ENCODE peak calls at places on chromosomes 2 and 18, in seven cellular contexts. B, R, M, N, W, C and T are unnamed samples.
A peak's percentile ranks its signal among the peaks of the same experiment; 100 is the strongest.

GRCh38 chr18:29164993-29165599 is 988.2 kb upstream of the CDH2 start:
- DNase-seq in B (peak; percentile 94), R (peak; percentile 66), M (peak; percentile 98), N (no peak), W (no peak), C (no peak), T (peak; percentile 65)

GRCh38 chr2:190215620-190216019 is 104.0 kb downstream of the HIBCH start:
- DNase-seq in B (no peak), R (no peak), M (no peak), N (peak; percentile 50), W (no peak), C (no peak), T (no peak)

GRCh38 chr2:240507060-240507777 is 50.6 kb downstream of the ANKMY1 start:
- DNase-seq in B (no peak), R (no peak), M (no peak), N (no peak), W (no peak), C (no peak), T (no peak)

GRCh38 chr18:70693196-70693595 is 404.4 kb downstream of the SOCS6 start:
- DNase-seq in B (no peak), R (no peak), M (no peak), N (no peak), W (no peak), C (no peak), T (no peak)

GRCh38 chr18:34875150-34875549 is 165.1 kb downstream of the DTNA start:
- DNase-seq in B (no peak), R (no peak), M (no peak), N (no peak), W (no peak), C (no peak), T (no peak)

GRCh38 chr2:215756351-215756731 is 257.0 kb downstream of the MREG start:
- DNase-seq in B (no peak), R (no peak), M (no peak), N (no peak), W (no peak), C (no peak), T (no peak)

GRCh38 chr2:8794923-8795825 is 42.2 kb downstream of the KIDINS220 start:
- DNase-seq in B (peak; percentile 38), R (peak; percentile 81), M (no peak), N (no peak), W (no peak), C (no peak), T (no peak)

GRCh38 chr2:240922234-240922981 is 16.3 kb downstream of the CROCC2 start:
- DNase-seq in B (no peak), R (no peak), M (no peak), N (no peak), W (no peak), C (no peak), T (no peak)

GRCh38 chr18:5744659-5745058 is 150.7 kb downstream of the TMEM200C start:
- DNase-seq in B (no peak), R (no peak), M (no peak), N (no peak), W (no peak), C (no peak), T (no peak)

GRCh38 chr2:226777611-226778010 is 22.0 kb downstream of the IRS1 start:
- DNase-seq in B (no peak), R (no peak), M (no peak), N (peak; percentile 60), W (no peak), C (no peak), T (no peak)

GRCh38 chr2:197229509-197230458 is 80.8 kb downstream of the ANKRD44 start:
- DNase-seq in B (peak; percentile 20), R (peak; percentile 60), M (peak; percentile 35), N (no peak), W (no peak), C (no peak), T (peak; percentile 59)

GRCh38 chr18:51235011-51235789 is 37.7 kb upstream of the MEX3C start:
- DNase-seq in B (no peak), R (no peak), M (peak; percentile 48), N (no peak), W (no peak), C (no peak), T (no peak)

GRCh38 chr2:98586466-98587140 is 21.7 kb downstream of the COA5 start:
- DNase-seq in B (no peak), R (no peak), M (no peak), N (peak; percentile 24), W (no peak), C (no peak), T (no peak)

GRCh38 chr2:167271941-167272340 is 383.7 kb downstream of the XIRP2 start:
- DNase-seq in B (no peak), R (no peak), M (peak; percentile 17), N (peak; percentile 47), W (no peak), C (no peak), T (no peak)

GRCh38 chr2:222311321-222311977 is 12.7 kb upstream of the PAX3 start:
- DNase-seq in B (no peak), R (no peak), M (peak; percentile 63), N (peak; percentile 80), W (no peak), C (no peak), T (no peak)

GRCh38 chr2:172408143-172408766 is 19.1 kb upstream of the ITGA6 start:
- DNase-seq in B (no peak), R (no peak), M (no peak), N (no peak), W (no peak), C (no peak), T (no peak)

GRCh38 chr2:182821172-182821571 is 45.3 kb downstream of the FRZB start:
- DNase-seq in B (no peak), R (no peak), M (peak; percentile 24), N (no peak), W (no peak), C (no peak), T (no peak)

GRCh38 chr18:33729556-33729955 is 151.5 kb downstream of the ASXL3 start:
- DNase-seq in B (no peak), R (no peak), M (no peak), N (no peak), W (no peak), C (no peak), T (no peak)